ENCODE peak calls at places on chromosomes 12 and 14, in ten cellular contexts. C is GM23248, K is OCI-LY7, X is amygdala, A is mesothelial cell of epicardium, J is kidney, B is fibroblast of villous mesenchyme, Z is left ventricle myocardium inferior, O is NCI-H1105, T is colonic mucosa. S is an unnamed sample.

GRCh38 chr14:54094765-54095164 is 138.1 kb upstream of the BMP4 start:
- DNase-seq in C (peak; percentile 13), K (peak; percentile 2), X (no peak), A (no peak), J (no peak), B (no peak), Z (no peak), O (no peak), T (no peak), S (no peak)

GRCh38 chr12:106063826-106064575 is 74.8 kb downstream of the NUAK1 start:
- DNase-seq in C (no peak), K (no peak), X (no peak), A (no peak), J (no peak), B (no peak), Z (no peak), O (no peak), T (no peak), S (no peak)

GRCh38 chr14:100383727-100384158 is 60.6 kb downstream of the SLC25A47 start:
- DNase-seq in C (peak; percentile 78), K (peak; percentile 65), X (no peak), A (no peak), J (no peak), B (peak; percentile 62), Z (peak; percentile 53), O (peak; percentile 23), T (peak; percentile 78), S (peak; percentile 75)

GRCh38 chr12:49089831-49090773 is 4.5 kb downstream of the DHH start:
- DNase-seq in C (peak; percentile 73), K (peak; percentile 46), X (no peak), A (no peak), J (peak; percentile 87), B (peak; percentile 50), Z (peak; percentile 39), O (no peak), T (no peak), S (no peak)

GRCh38 chr12:23423796-23424195 is 525.7 kb downstream of the SOX5 start:
- DNase-seq in C (no peak), K (no peak), X (no peak), A (no peak), J (no peak), B (no peak), Z (no peak), O (no peak), T (no peak), S (no peak)

GRCh38 chr14:100525615-100526014 is 61.6 kb downstream of the BEGAIN start:
- DNase-seq in C (no peak), K (no peak), X (no peak), A (no peak), J (peak; percentile 46), B (no peak), Z (peak; percentile 9), O (no peak), T (no peak), S (no peak)

GRCh38 chr14:105475269-105475915 is 771 bp downstream of the CRIP2 start:
- DNase-seq in C (peak; percentile 77), K (no peak), X (no peak), A (no peak), J (peak; percentile 91), B (no peak), Z (no peak), O (no peak), T (no peak), S (no peak)

GRCh38 chr14:94058128-94058673 is 22.8 kb downstream of the DDX24 start:
- DNase-seq in C (no peak), K (no peak), X (no peak), A (no peak), J (no peak), B (no peak), Z (no peak), O (no peak), T (no peak), S (no peak)

GRCh38 chr12:93913845-93914244 is 234.5 kb upstream of the PLXNC1 start:
- DNase-seq in C (peak; percentile 79), K (no peak), X (no peak), A (no peak), J (no peak), B (peak; percentile 44), Z (no peak), O (no peak), T (no peak), S (no peak)

GRCh38 chr12:30013051-30013450 is 229.3 kb upstream of the TMTC1 start:
- DNase-seq in C (no peak), K (no peak), X (no peak), A (no peak), J (no peak), B (no peak), Z (no peak), O (no peak), T (no peak), S (no peak)

S was measured in cerebellum.